ENCODE peak calls at places on chromosomes 12 and 14, in five cellular contexts. N is central memory CD4-positive, alpha-beta T cell; X is NCI-H69; I is NCI-H774; A is astrocyte of the cerebellum. F is an unnamed sample.

GRCh38 chr12:79885956-79886490 is 48.9 kb downstream of the PPP1R12A start:
- DNase-seq in N (no peak), A (no peak), I (no peak), X (no peak), F (no peak)

GRCh38 chr12:52055781-52056711 is 4.8 kb downstream of the NR4A1 start:
- DNase-seq in N (no peak), X (no peak), A (no peak), I (no peak), F (no peak)

GRCh38 chr12:71216725-71217579 is 59.2 kb upstream of the TSPAN8 start:
- DNase-seq in I (peak), N (no peak), X (peak), A (no peak), F (no peak)

GRCh38 chr14:55914771-55915170 is 203.4 kb upstream of the PELI2 start:
- DNase-seq in A (no peak), X (no peak), N (no peak), I (no peak), F (no peak)

GRCh38 chr12:84455598-84455997 is 457.0 kb downstream of the SLC6A15 start:
- DNase-seq in X (no peak), N (no peak), A (no peak), I (no peak), F (no peak)

GRCh38 chr12:57735952-57736742 is 2.4 kb downstream of the AGAP2 start:
- DNase-seq in N (no peak), A (no peak), X (peak), I (no peak), F (no peak)

GRCh38 chr12:9798008-9798619 is 29.2 kb upstream of the KLRF1 start:
- DNase-seq in X (peak), N (peak), I (peak), A (peak), F (peak)

GRCh38 chr12:25151476-25151875 is 43.5 kb downstream of the DNAI7 start:
- DNase-seq in N (no peak), X (peak), I (no peak), A (peak), F (no peak)

GRCh38 chr12:130606245-130606644 is 109.9 kb downstream of the RIMBP2 start:
- DNase-seq in A (no peak), X (no peak), I (no peak), N (no peak), F (no peak)

GRCh38 chr12:70427611-70428010 is 61.5 kb downstream of the KCNMB4 start:
- DNase-seq in A (no peak), N (no peak), I (no peak), X (no peak), F (no peak)

GRCh38 chr12:93453633-93454032 is 11.9 kb upstream of the UBE2N start:
- DNase-seq in X (no peak), N (no peak), A (no peak), I (no peak), F (no peak)

GRCh38 chr12:26135571-26135970 is 10.7 kb upstream of the BHLHE41 start:
- DNase-seq in A (peak), N (no peak), I (no peak), X (no peak), F (no peak)

F was measured in naive B cell.